ENCODE peak calls at places on chromosome 9, in nine cellular contexts. One of them, this sample, is unnamed.

GRCh38 chr9:74322661-74323314 is 174.3 kb upstream of the RORB start:
- DNase-seq in fibroblast of lung: no peak
- DNase-seq in DMS153: no peak
- DNase-seq in activated naive CD4-positive, alpha-beta T cell treated with Interleukin-2 at 50 U/mL for 16 hours: no peak
- DNase-seq in ecto neural progenitor cell: no peak
- DNase-seq in GM12865: no peak
- DNase-seq in neural crest cell: no peak
- DNase-seq in right atrium auricular region: no peak
- DNase-seq in SK-N-DZ: no peak
- DNase-seq in this sample: no peak

GRCh38 chr9:93154293-93154903 is 20.3 kb upstream of the NINJ1 start:
- DNase-seq in DMS153: peak; percentile 22
- DNase-seq in GM12865: no peak
- DNase-seq in activated naive CD4-positive, alpha-beta T cell treated with Interleukin-2 at 50 U/mL for 16 hours: peak; percentile 32
- DNase-seq in SK-N-DZ: peak; percentile 32
- DNase-seq in ecto neural progenitor cell: peak; percentile 80
- DNase-seq in neural crest cell: peak; percentile 66
- DNase-seq in fibroblast of lung: no peak
- DNase-seq in right atrium auricular region: no peak
- DNase-seq in this sample: peak; percentile 77

GRCh38 chr9:36960575-36960955 is 73.5 kb downstream of the PAX5 start:
- DNase-seq in right atrium auricular region: no peak
- DNase-seq in activated naive CD4-positive, alpha-beta T cell treated with Interleukin-2 at 50 U/mL for 16 hours: no peak
- DNase-seq in fibroblast of lung: no peak
- DNase-seq in SK-N-DZ: no peak
- DNase-seq in ecto neural progenitor cell: peak; percentile 18
- DNase-seq in DMS153: no peak
- DNase-seq in neural crest cell: no peak
- DNase-seq in GM12865: no peak
- DNase-seq in this sample: no peak

GRCh38 chr9:33449715-33450114 is 2.3 kb upstream of the AQP3 start:
- DNase-seq in GM12865: no peak
- DNase-seq in fibroblast of lung: no peak
- DNase-seq in activated naive CD4-positive, alpha-beta T cell treated with Interleukin-2 at 50 U/mL for 16 hours: no peak
- DNase-seq in ecto neural progenitor cell: no peak
- DNase-seq in right atrium auricular region: no peak
- DNase-seq in neural crest cell: no peak
- DNase-seq in DMS153: no peak
- DNase-seq in SK-N-DZ: no peak
- DNase-seq in this sample: no peak

GRCh38 chr9:120937596-120937995 is 11.0 kb upstream of the TRAF1 start:
- DNase-seq in activated naive CD4-positive, alpha-beta T cell treated with Interleukin-2 at 50 U/mL for 16 hours: no peak
- DNase-seq in ecto neural progenitor cell: no peak
- DNase-seq in SK-N-DZ: no peak
- DNase-seq in DMS153: no peak
- DNase-seq in fibroblast of lung: peak; percentile 51
- DNase-seq in right atrium auricular region: no peak
- DNase-seq in neural crest cell: no peak
- DNase-seq in GM12865: no peak
- DNase-seq in this sample: no peak

GRCh38 chr9:86925686-86926085 is 21.6 kb downstream of the GAS1 start:
- DNase-seq in DMS153: no peak
- DNase-seq in right atrium auricular region: no peak
- DNase-seq in fibroblast of lung: no peak
- DNase-seq in activated naive CD4-positive, alpha-beta T cell treated with Interleukin-2 at 50 U/mL for 16 hours: no peak
- DNase-seq in neural crest cell: no peak
- DNase-seq in GM12865: no peak
- DNase-seq in SK-N-DZ: no peak
- DNase-seq in ecto neural progenitor cell: no peak
- DNase-seq in this sample: no peak

GRCh38 chr9:112925058-112925641 is 34.5 kb upstream of the SLC46A2 start:
- DNase-seq in fibroblast of lung: peak; percentile 44
- DNase-seq in neural crest cell: peak; percentile 28
- DNase-seq in right atrium auricular region: no peak
- DNase-seq in GM12865: peak; percentile 51
- DNase-seq in ecto neural progenitor cell: no peak
- DNase-seq in activated naive CD4-positive, alpha-beta T cell treated with Interleukin-2 at 50 U/mL for 16 hours: no peak
- DNase-seq in SK-N-DZ: peak; percentile 67
- DNase-seq in DMS153: peak; percentile 31
- DNase-seq in this sample: peak; percentile 69

GRCh38 chr9:121138973-121139372 is 62.7 kb downstream of the RAB14 start:
- DNase-seq in DMS153: no peak
- DNase-seq in ecto neural progenitor cell: no peak
- DNase-seq in right atrium auricular region: no peak
- DNase-seq in fibroblast of lung: no peak
- DNase-seq in neural crest cell: no peak
- DNase-seq in SK-N-DZ: no peak
- DNase-seq in activated naive CD4-positive, alpha-beta T cell treated with Interleukin-2 at 50 U/mL for 16 hours: no peak
- DNase-seq in GM12865: no peak
- DNase-seq in this sample: no peak

GRCh38 chr9:97759611-97760288 is 62.6 kb upstream of the XPA start:
- DNase-seq in right atrium auricular region: no peak
- DNase-seq in GM12865: no peak
- DNase-seq in fibroblast of lung: no peak
- DNase-seq in DMS153: no peak
- DNase-seq in ecto neural progenitor cell: no peak
- DNase-seq in activated naive CD4-positive, alpha-beta T cell treated with Interleukin-2 at 50 U/mL for 16 hours: no peak
- DNase-seq in neural crest cell: no peak
- DNase-seq in SK-N-DZ: no peak
- DNase-seq in this sample: no peak